ENCODE peak calls at places on chromosomes 12 and 14, in six cellular contexts. L is thyroid gland; D is A549; Q is effector memory CD4-positive, alpha-beta T cell; G is tibial nerve; W is Panc1. V is an unnamed sample.

GRCh38 chr14:105391541-105391940 is 6.8 kb upstream of the TEX22 start:
- DNase-seq in D (no peak), G (no peak), W (no peak), Q (no peak), L (no peak), V (no peak)

GRCh38 chr14:85233756-85234545 is 296.0 kb upstream of the FLRT2 start:
- DNase-seq in G (no peak), Q (no peak), D (peak; percentile 46), W (peak; percentile 82), L (no peak), V (no peak)

GRCh38 chr12:25793196-25793595 is 165.3 kb upstream of the RASSF8 start:
- DNase-seq in Q (no peak), W (no peak), L (no peak), D (no peak), G (no peak), V (no peak)

GRCh38 chr12:120662879-120663278 is 22.5 kb downstream of the CABP1 start:
- DNase-seq in G (no peak), W (no peak), L (no peak), D (no peak), Q (no peak), V (no peak)

GRCh38 chr12:57127101-57127709 is 1.1 kb upstream of the LRP1 start:
- DNase-seq in G (peak; percentile 71), D (peak; percentile 70), Q (peak; percentile 16), L (peak; percentile 90), W (no peak), V (no peak)

GRCh38 chr12:127926004-127926403 is 341.0 kb upstream of the TMEM132C start:
- DNase-seq in L (peak; percentile 64), D (no peak), W (no peak), G (peak; percentile 26), Q (no peak), V (no peak)

GRCh38 chr12:69708649-69709048 is 9.5 kb upstream of the BEST3 start:
- DNase-seq in L (no peak), W (no peak), D (no peak), Q (no peak), G (no peak), V (no peak)

GRCh38 chr12:123435636-123436016 is 858 bp downstream of the RILPL2 start:
- DNase-seq in L (no peak), D (no peak), Q (no peak), G (no peak), W (no peak), V (no peak)

GRCh38 chr12:6778212-6778570 is 5.9 kb downstream of the LAG3 start:
- DNase-seq in W (no peak), L (no peak), Q (no peak), G (no peak), D (no peak), V (no peak)

GRCh38 chr14:88210426-88210825 is 112.6 kb downstream of the KCNK10 start:
- DNase-seq in Q (no peak), L (no peak), W (no peak), D (no peak), G (no peak), V (no peak)

GRCh38 chr14:91870001-91870400 is 2.7 kb upstream of the TC2N start:
- DNase-seq in D (no peak), Q (peak; percentile 61), L (no peak), G (no peak), W (no peak), V (peak; percentile 83)

GRCh38 chr12:109678732-109679131 is 34.9 kb upstream of the FAM222A start:
- DNase-seq in G (no peak), L (no peak), D (no peak), W (no peak), Q (no peak), V (no peak)

GRCh38 chr12:91651728-91652127 is 469.1 kb upstream of the DCN start:
- DNase-seq in D (no peak), W (no peak), L (no peak), G (no peak), Q (no peak), V (no peak)

GRCh38 chr14:24356208-24356607 is 11.8 kb upstream of the NFATC4 start:
- DNase-seq in G (no peak), L (no peak), Q (no peak), W (no peak), D (no peak), V (no peak)

GRCh38 chr12:75850751-75851462 is 180.7 kb downstream of the PHLDA1 start:
- DNase-seq in Q (no peak), D (peak; percentile 7), G (no peak), L (no peak), W (no peak), V (no peak)

GRCh38 chr12:132734206-132734605 is 23.6 kb downstream of the PGAM5 start:
- DNase-seq in D (no peak), G (no peak), W (no peak), Q (no peak), L (no peak), V (no peak)

GRCh38 chr12:128980623-128981022 is 127.3 kb downstream of the GLT1D1 start:
- DNase-seq in G (no peak), L (no peak), D (no peak), W (no peak), Q (no peak), V (no peak)

GRCh38 chr12:124497039-124497438 is 70.4 kb downstream of the NCOR2 start:
- DNase-seq in Q (no peak), L (no peak), D (no peak), G (no peak), W (no peak), V (no peak)

GRCh38 chr12:3036901-3037600 is 40.1 kb upstream of the TSPAN9 start:
- DNase-seq in D (no peak), Q (no peak), W (no peak), G (no peak), L (no peak), V (no peak)

GRCh38 chr12:68367903-68368302 is 35.7 kb upstream of the MDM1 start:
- DNase-seq in W (no peak), L (no peak), D (no peak), Q (peak; percentile 9), G (no peak), V (no peak)

GRCh38 chr12:98939926-98940325 is 294.8 kb downstream of the APAF1 start:
- DNase-seq in W (no peak), D (no peak), L (no peak), Q (no peak), G (no peak), V (no peak)

GRCh38 chr12:98948566-98948965 is 303.5 kb downstream of the APAF1 start:
- DNase-seq in D (no peak), Q (no peak), L (no peak), G (no peak), W (no peak), V (no peak)

GRCh38 chr12:98951401-98951800 is 306.3 kb downstream of the APAF1 start:
- DNase-seq in L (no peak), D (no peak), G (no peak), Q (no peak), W (no peak), V (no peak)

DNA sequence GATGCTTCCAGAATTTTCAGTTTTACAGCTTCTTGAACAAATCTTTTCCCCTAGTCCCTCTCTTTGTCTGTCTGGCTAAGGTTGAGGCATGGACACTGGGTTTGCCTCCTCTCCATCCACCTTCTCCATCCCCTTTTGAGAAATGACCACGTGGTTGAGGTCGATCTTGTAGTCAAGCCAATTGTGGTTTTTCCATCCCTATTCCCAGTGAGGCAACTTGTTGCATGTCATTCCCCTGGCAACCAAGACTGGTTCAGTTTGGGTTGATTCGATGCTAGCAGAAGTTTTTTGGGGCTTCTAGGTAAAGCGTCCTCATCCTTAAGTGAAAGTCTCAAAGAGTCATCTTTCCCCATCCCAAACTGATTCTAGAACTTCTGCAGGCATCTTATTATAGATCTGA is 300.8 kb downstream of the APAF1 start:
- DNase-seq in W (no peak), D (no peak), Q (no peak), G (no peak), L (no peak), V (no peak)
- H3K27ac ChIP-seq in W (no peak overlapping the region), D (no peak overlapping the region), Q (no peak overlapping the region), G (no peak overlapping the region), L (no peak overlapping the region), V (no peak overlapping the region)

GRCh38 chr14:65228436-65228835 is 126.1 kb upstream of the MAX start:
- DNase-seq in D (no peak), G (no peak), W (no peak), L (no peak), Q (no peak), V (no peak)

GRCh38 chr14:65230287-65230728 is 128.0 kb upstream of the MAX start:
- DNase-seq in G (peak; percentile 47), L (peak; percentile 66), W (no peak), D (no peak), Q (no peak), V (no peak)

GRCh38 chr14:65231286-65231980 is 129.1 kb upstream of the MAX start:
- DNase-seq in L (peak; percentile 66), Q (no peak), W (no peak), D (no peak), G (no peak), V (no peak)

GRCh38 chr14:65228956-65229355 is 126.6 kb upstream of the MAX start:
- DNase-seq in Q (no peak), W (no peak), L (no peak), G (no peak), D (no peak), V (no peak)

GRCh38 chr14:65229431-65230286 is 127.3 kb upstream of the MAX start:
- DNase-seq in W (no peak), D (no peak), Q (no peak), G (peak; percentile 36), L (peak; percentile 55), V (no peak)
- H3K4me1 ChIP-seq in W (peaks cover 4% of the 10 kb centered on the region), D (peaks cover 46% of the 10 kb centered on the region), Q (peaks cover 15% of the 10 kb centered on the region), G (no peaks in the 10 kb centered on the region), L (peaks cover 29% of the 10 kb centered on the region), V (peaks cover 12% of the 10 kb centered on the region)

DNA sequence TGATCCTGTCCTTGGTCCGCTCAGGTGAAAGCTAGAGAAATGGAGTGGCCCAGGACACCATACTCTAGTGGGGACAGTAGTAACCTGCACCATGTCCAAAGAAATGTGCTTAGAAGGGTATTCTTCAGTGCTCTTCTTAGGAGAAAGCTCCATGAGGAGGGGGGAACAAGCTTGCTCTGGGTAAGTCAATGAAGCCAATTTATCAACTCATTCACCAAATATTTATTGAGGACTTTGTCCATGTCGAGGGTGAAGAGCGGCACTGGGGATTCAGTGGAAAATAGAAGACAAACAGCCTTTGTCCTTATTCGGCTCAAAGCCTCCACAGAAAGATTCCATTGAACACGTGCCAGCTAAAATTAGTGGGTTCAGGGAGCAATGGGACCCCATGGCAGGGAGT is 677.8 kb downstream of the BCL11B start:
- DNase-seq in D (no peak), L (no peak), G (no peak), W (no peak), Q (no peak), V (no peak)
- H3K27ac ChIP-seq in D (no peak overlapping the region), L (no peak overlapping the region), G (no peak overlapping the region), W (no peak overlapping the region), Q (no peak overlapping the region), V (no peak overlapping the region)

GRCh38 chr12:27555316-27555715 is 31.3 kb downstream of the PPFIBP1 start:
- DNase-seq in L (no peak), G (no peak), W (no peak), D (no peak), Q (no peak), V (no peak)

GRCh38 chr12:27555928-27556778 is 32.1 kb downstream of the PPFIBP1 start:
- DNase-seq in D (no peak), G (no peak), Q (no peak), L (no peak), W (no peak), V (no peak)

GRCh38 chr12:27564612-27565213 is 40.7 kb downstream of the PPFIBP1 start:
- DNase-seq in Q (no peak), L (no peak), G (no peak), W (no peak), D (no peak), V (no peak)

GRCh38 chr12:27561535-27562350 is 37.7 kb downstream of the PPFIBP1 start:
- DNase-seq in Q (no peak), D (no peak), L (peak; percentile 40), G (no peak), W (no peak), V (no peak)

GRCh38 chr12:27560126-27560525 is 36.1 kb downstream of the PPFIBP1 start:
- DNase-seq in D (no peak), W (no peak), G (no peak), L (no peak), Q (no peak), V (no peak)
- H3K4me1 ChIP-seq in D (peaks cover 44% of the 10 kb centered on the region), W (peaks cover 68% of the 10 kb centered on the region), G (peaks cover 4% of the 10 kb centered on the region), L (peaks cover 65% of the 10 kb centered on the region), Q (no peaks in the 10 kb centered on the region), V (no peaks in the 10 kb centered on the region)